ENCODE peak calls at places on chromosomes 5 and 9, in five cellular contexts. O, N, I, K and D are unnamed samples.

GRCh38 chr5:160221082-160221481 is 8.2 kb upstream of the FABP6 start:
- DNase-seq in K (no peak), O (no peak), N (no peak), I (no peak), D (no peak)

GRCh38 chr9:4489919-4490704 is at the start of gene SLC1A1:
- DNase-seq in N (peak; percentile 2), O (peak; percentile 49), I (peak; percentile 74), K (no peak), D (peak; percentile 72)

GRCh38 chr5:33788922-33789321 is 102.9 kb downstream of the ADAMTS12 start:
- DNase-seq in N (no peak), O (no peak), K (no peak), I (peak; percentile 61), D (peak; percentile 95)

GRCh38 chr5:154642499-154643245 is 112.5 kb upstream of the LARP1 start:
- DNase-seq in I (no peak), O (no peak), K (no peak), N (no peak), D (peak; percentile 32)

GRCh38 chr9:93680445-93681315 is 104.3 kb downstream of the PHF2 start:
- DNase-seq in I (no peak), N (no peak), K (peak; percentile 5), O (no peak), D (no peak)

GRCh38 chr5:66595877-66596790 is at the start of gene MAST4:
- DNase-seq in K (peak; percentile 9), I (no peak), N (peak; percentile 62), O (peak; percentile 88), D (peak; percentile 98)

GRCh38 chr9:88757406-88758010 is 222.5 kb downstream of the NXNL2 start:
- DNase-seq in K (no peak), O (no peak), N (no peak), I (no peak), D (no peak)

GRCh38 chr5:101929628-101930027 is 366.5 kb downstream of the SLCO4C1 start:
- DNase-seq in K (no peak), I (no peak), N (no peak), O (no peak), D (no peak)

GRCh38 chr5:2013301-2014057 is 130.8 kb upstream of the IRX4 start:
- DNase-seq in K (no peak), I (no peak), N (no peak), O (no peak), D (no peak)

GRCh38 chr9:97907051-97907450 is 15.2 kb downstream of the TRMO start:
- DNase-seq in K (no peak), N (no peak), O (no peak), I (no peak), D (no peak)

GRCh38 chr9:93536874-93537273 is 39.5 kb upstream of the PHF2 start:
- DNase-seq in K (no peak), I (no peak), N (no peak), O (no peak), D (no peak)

GRCh38 chr9:112547712-112548440 is 61.2 kb downstream of the KIAA1958 start:
- DNase-seq in O (no peak), K (no peak), I (no peak), N (no peak), D (no peak)

GRCh38 chr5:157671592-157672330 is 428 bp downstream of the C5orf52 start:
- DNase-seq in K (no peak), O (no peak), I (no peak), N (no peak), D (no peak)

GRCh38 chr9:35910613-35911488 is 1.6 kb downstream of the SPAAR start:
- DNase-seq in O (peak; percentile 56), K (no peak), I (no peak), N (peak; percentile 26), D (peak; percentile 76)

GRCh38 chr5:174045470-174046025 is at the start of gene NSG2:
- DNase-seq in N (peak; percentile 7), I (peak; percentile 65), K (no peak), O (peak; percentile 80), D (peak; percentile 98)

GRCh38 chr9:79196606-79197005 is 375.2 kb upstream of the TLE4 start:
- DNase-seq in N (no peak), O (no peak), K (no peak), I (no peak), D (peak; percentile 25)

GRCh38 chr5:1385395-1386273 is 40.7 kb upstream of the CLPTM1L start:
- DNase-seq in K (peak; percentile 67), O (peak; percentile 88), I (peak; percentile 97), N (peak; percentile 77), D (peak; percentile 64)

GRCh38 chr5:3590967-3591900 is 4.4 kb upstream of the IRX1 start:
- DNase-seq in N (no peak), K (no peak), O (no peak), I (no peak), D (no peak)

GRCh38 chr5:153211052-153211451 is 279.4 kb upstream of the GRIA1 start:
- DNase-seq in O (no peak), K (no peak), N (no peak), I (no peak), D (no peak)

GRCh38 chr9:95763006-95763405 is 112.5 kb upstream of the ERCC6L2 start:
- DNase-seq in O (no peak), I (no peak), N (no peak), K (no peak), D (no peak)

GRCh38 chr5:152070591-152070990 is 145.9 kb upstream of the GLRA1 start:
- DNase-seq in O (no peak), K (no peak), I (no peak), N (no peak), D (no peak)

GRCh38 chr5:57664700-57665099 is 182.1 kb upstream of the ACTBL2 start:
- DNase-seq in K (no peak), I (no peak), N (no peak), O (no peak), D (no peak)

GRCh38 chr9:100498592-100498991 is 25.6 kb downstream of the TMEFF1 start:
- DNase-seq in K (no peak), N (no peak), O (no peak), I (no peak), D (peak; percentile 13)

GRCh38 chr5:132215329-132215728 is 12.3 kb downstream of the P4HA2 start:
- DNase-seq in O (no peak), I (peak; percentile 95), K (no peak), N (no peak), D (peak; percentile 99)

GRCh38 chr5:111043712-111044506 is 27.6 kb upstream of the TSLP start:
- DNase-seq in K (no peak), I (no peak), O (no peak), N (no peak), D (peak; percentile 30)

GRCh38 chr5:39760385-39761198 is 335.8 kb upstream of the DAB2 start:
- DNase-seq in I (peak; percentile 17), N (no peak), O (no peak), K (no peak), D (peak; percentile 94)

GRCh38 chr9:70389642-70390266 is 24.7 kb downstream of the KLF9 start:
- DNase-seq in O (no peak), K (no peak), I (no peak), N (no peak), D (peak; percentile 76)

GRCh38 chr9:123232332-123232731 is 36.1 kb downstream of the STRBP start:
- DNase-seq in K (no peak), I (no peak), N (no peak), O (no peak), D (no peak)